ENCODE peak calls at places on chromosomes 4 and X, in four cellular contexts. J is dorsolateral prefrontal cortex, S is SW480, E is MCF 10A. Q is an unnamed sample.

GRCh38 chr4:144583658-144584057 is 62.3 kb upstream of the HHIP start:
- DNase-seq in S (no peak), E (peak; percentile 89), J (no peak), Q (no peak)

GRCh38 chr4:55673424-55673823 is 37.3 kb upstream of the NMU start:
- DNase-seq in E (peak; percentile 1), S (no peak), J (no peak), Q (no peak)

GRCh38 chr4:99540287-99540939 is 23.4 kb downstream of the TRMT10A start:
- DNase-seq in S (no peak), J (no peak), E (no peak), Q (no peak)

GRCh38 chr4:186676531-186677158 is 47.0 kb downstream of the FAT1 start:
- DNase-seq in J (no peak), S (no peak), E (peak; percentile 47), Q (no peak)

GRCh38 chr4:113828712-113829111 is 67.2 kb upstream of the CAMK2D start:
- DNase-seq in J (no peak), E (no peak), S (no peak), Q (no peak)

GRCh38 chr4:126611900-126612299 is 1020.9 kb upstream of the INTU start:
- DNase-seq in S (no peak), J (no peak), E (peak; percentile 65), Q (no peak)

GRCh38 chrX:104137496-104137895 is 19.3 kb downstream of the SLC25A53 start:
- DNase-seq in S (no peak), E (no peak), J (no peak), Q (no peak)

GRCh38 chr4:106208481-106209460 is 107.2 kb downstream of the TBCK start:
- DNase-seq in E (no peak), S (no peak), J (peak; percentile 20), Q (no peak)

GRCh38 chr4:27198971-27199370 is 338.3 kb downstream of the STIM2 start:
- DNase-seq in S (no peak), J (no peak), E (no peak), Q (no peak)

GRCh38 chr4:7417639-7418038 is 17.1 kb downstream of the PSAPL1 start:
- DNase-seq in E (no peak), J (no peak), S (no peak), Q (no peak)

GRCh38 chr4:73092868-73093267 is 23.4 kb upstream of the COX18 start:
- DNase-seq in E (no peak), S (no peak), J (no peak), Q (no peak)

GRCh38 chr4:158581161-158581560 is 59.5 kb downstream of the RXFP1 start:
- DNase-seq in S (no peak), J (no peak), E (peak; percentile 6), Q (no peak)

GRCh38 chr4:144903953-144904711 is 193.9 kb downstream of the ANAPC10 start:
- DNase-seq in S (no peak), E (peak; percentile 28), J (no peak), Q (no peak)

GRCh38 chr4:185467101-185467500 is 4.4 kb downstream of the CCDC110 start:
- DNase-seq in E (no peak), J (no peak), S (no peak), Q (no peak)

GRCh38 chrX:23797371-23798128 is 14.6 kb downstream of the SAT1 start:
- DNase-seq in S (no peak), J (no peak), E (no peak), Q (no peak)

GRCh38 chr4:47907247-47907646 is 7.1 kb downstream of the NFXL1 start:
- DNase-seq in E (no peak), S (no peak), J (no peak), Q (no peak)

GRCh38 chr4:56655209-56655626 is 25.9 kb downstream of the HOPX start:
- DNase-seq in J (no peak), E (no peak), S (no peak), Q (no peak)

GRCh38 chrX:103831342-103831802 is 685 bp downstream of the RAB9B start:
- DNase-seq in J (peak; percentile 77), E (peak; percentile 53), S (no peak), Q (no peak)

GRCh38 chr4:48268956-48269860 is at the start of gene TEC:
- DNase-seq in J (peak; percentile 11), S (peak; percentile 67), E (peak; percentile 68), Q (no peak)

GRCh38 chrX:143988356-143988755 is 104.5 kb downstream of the UBE2NL start:
- DNase-seq in S (no peak), E (no peak), J (no peak), Q (no peak)

GRCh38 chr4:168475745-168476144 is 4.5 kb downstream of the DDX60L start:
- DNase-seq in S (no peak), J (no peak), E (peak; percentile 52), Q (no peak)

GRCh38 chr4:164989464-164989863 is 12.0 kb upstream of the TRIM61 start:
- DNase-seq in E (no peak), J (no peak), S (no peak), Q (no peak)

GRCh38 chr4:37685211-37685725 is 908 bp downstream of the RELL1 start:
- DNase-seq in J (no peak), E (peak; percentile 22), S (no peak), Q (no peak)

GRCh38 chrX:23503835-23504539 is 163.3 kb upstream of the PRDX4 start:
- DNase-seq in S (peak; percentile 83), E (peak; percentile 92), J (peak; percentile 49), Q (no peak)

GRCh38 chrX:85107407-85107806 is 103.7 kb downstream of the APOOL start:
- DNase-seq in S (no peak), E (peak; percentile 15), J (no peak), Q (no peak)

GRCh38 chr4:123616970-123617392 is 220.4 kb downstream of the SPRY1 start:
- DNase-seq in S (no peak), E (no peak), J (peak; percentile 30), Q (no peak)

GRCh38 chr4:157983300-157983699 is 189.5 kb downstream of the GASK1B start:
- DNase-seq in J (no peak), S (no peak), E (no peak), Q (no peak)

GRCh38 chrX:13891367-13892146 is 74.7 kb upstream of the GPM6B start:
- DNase-seq in J (no peak), E (no peak), S (no peak), Q (peak; percentile 45)